ENCODE peak calls at places on chromosomes 4 and X, in eight cellular contexts. One of them, this sample, is unnamed.

GRCh38 chr4:79514637-79515320 is 106.8 kb upstream of the GK2 start:
- DNase-seq in small intestine: no peak
- DNase-seq in IMR-90: no peak
- DNase-seq in prostate gland: peak; percentile 79
- DNase-seq in stomach: no peak
- DNase-seq in neuronal stem cell: no peak
- DNase-seq in psoas muscle: no peak
- DNase-seq in body of pancreas: no peak
- DNase-seq in this sample: no peak

GRCh38 chrX:133670394-133670793 is 255.1 kb upstream of the GPC4 start:
- DNase-seq in small intestine: peak; percentile 25
- DNase-seq in IMR-90: peak; percentile 31
- DNase-seq in prostate gland: peak; percentile 24
- DNase-seq in stomach: no peak
- DNase-seq in neuronal stem cell: peak; percentile 42
- DNase-seq in psoas muscle: no peak
- DNase-seq in body of pancreas: no peak
- DNase-seq in this sample: peak; percentile 60

GRCh38 chr4:2638730-2639129 is 102.3 kb downstream of the FAM193A start:
- DNase-seq in small intestine: no peak
- DNase-seq in IMR-90: no peak
- DNase-seq in prostate gland: no peak
- DNase-seq in stomach: no peak
- DNase-seq in neuronal stem cell: no peak
- DNase-seq in psoas muscle: no peak
- DNase-seq in body of pancreas: no peak
- DNase-seq in this sample: no peak

GRCh38 chrX:16603822-16604221 is 46.1 kb upstream of the S100G start:
- DNase-seq in small intestine: peak; percentile 69
- DNase-seq in IMR-90: no peak
- DNase-seq in prostate gland: no peak
- DNase-seq in stomach: no peak
- DNase-seq in neuronal stem cell: no peak
- DNase-seq in psoas muscle: no peak
- DNase-seq in body of pancreas: no peak
- DNase-seq in this sample: no peak

GRCh38 chrX:127943570-127943969 is 108.6 kb downstream of the ACTRT1 start:
- DNase-seq in small intestine: no peak
- DNase-seq in IMR-90: no peak
- DNase-seq in prostate gland: no peak
- DNase-seq in stomach: no peak
- DNase-seq in neuronal stem cell: no peak
- DNase-seq in psoas muscle: no peak
- DNase-seq in body of pancreas: no peak
- DNase-seq in this sample: no peak

GRCh38 chrX:134734343-134735001 is 76.2 kb upstream of the PLAC1 start:
- DNase-seq in small intestine: no peak
- DNase-seq in IMR-90: peak; percentile 80
- DNase-seq in prostate gland: no peak
- DNase-seq in stomach: no peak
- DNase-seq in neuronal stem cell: no peak
- DNase-seq in psoas muscle: no peak
- DNase-seq in body of pancreas: no peak
- DNase-seq in this sample: no peak

GRCh38 chrX:40531056-40531826 is 49.5 kb upstream of the ATP6AP2 start:
- DNase-seq in small intestine: no peak
- DNase-seq in IMR-90: no peak
- DNase-seq in prostate gland: peak; percentile 40
- DNase-seq in stomach: no peak
- DNase-seq in neuronal stem cell: no peak
- DNase-seq in psoas muscle: no peak
- DNase-seq in body of pancreas: no peak
- DNase-seq in this sample: peak; percentile 84

GRCh38 chr4:150115851-150116250 is 37.6 kb downstream of the DCLK2 start:
- DNase-seq in small intestine: no peak
- DNase-seq in IMR-90: peak; percentile 25
- DNase-seq in prostate gland: no peak
- DNase-seq in stomach: no peak
- DNase-seq in neuronal stem cell: no peak
- DNase-seq in psoas muscle: no peak
- DNase-seq in body of pancreas: no peak
- DNase-seq in this sample: no peak

GRCh38 chr4:112895785-112896184 is 153.7 kb upstream of the ANK2 start:
- DNase-seq in small intestine: no peak
- DNase-seq in IMR-90: no peak
- DNase-seq in prostate gland: no peak
- DNase-seq in stomach: no peak
- DNase-seq in neuronal stem cell: peak; percentile 49
- DNase-seq in psoas muscle: no peak
- DNase-seq in body of pancreas: no peak
- DNase-seq in this sample: peak; percentile 20

GRCh38 chr4:147809171-147809570 is 77.3 kb downstream of the ARHGAP10 start:
- DNase-seq in small intestine: no peak
- DNase-seq in IMR-90: no peak
- DNase-seq in prostate gland: no peak
- DNase-seq in stomach: no peak
- DNase-seq in neuronal stem cell: no peak
- DNase-seq in psoas muscle: no peak
- DNase-seq in body of pancreas: no peak
- DNase-seq in this sample: no peak

GRCh38 chr4:115325836-115326235 is 212.4 kb upstream of the NDST4 start:
- DNase-seq in small intestine: no peak
- DNase-seq in IMR-90: no peak
- DNase-seq in prostate gland: no peak
- DNase-seq in stomach: no peak
- DNase-seq in neuronal stem cell: no peak
- DNase-seq in psoas muscle: no peak
- DNase-seq in body of pancreas: no peak
- DNase-seq in this sample: no peak

GRCh38 chr4:7698586-7698985 is 241.1 kb downstream of the AFAP1 start:
- DNase-seq in small intestine: no peak
- DNase-seq in IMR-90: peak; percentile 11
- DNase-seq in prostate gland: no peak
- DNase-seq in stomach: no peak
- DNase-seq in neuronal stem cell: no peak
- DNase-seq in psoas muscle: no peak
- DNase-seq in body of pancreas: no peak
- DNase-seq in this sample: peak; percentile 41

GRCh38 chr4:7700665-7701064 is 239.0 kb downstream of the AFAP1 start:
- DNase-seq in small intestine: no peak
- DNase-seq in IMR-90: no peak
- DNase-seq in prostate gland: no peak
- DNase-seq in stomach: no peak
- DNase-seq in neuronal stem cell: no peak
- DNase-seq in psoas muscle: no peak
- DNase-seq in body of pancreas: no peak
- DNase-seq in this sample: no peak

GRCh38 chr4:7699040-7699439 is 240.6 kb downstream of the AFAP1 start:
- DNase-seq in small intestine: no peak
- DNase-seq in IMR-90: peak; percentile 86
- DNase-seq in prostate gland: no peak
- DNase-seq in stomach: no peak
- DNase-seq in neuronal stem cell: no peak
- DNase-seq in psoas muscle: no peak
- DNase-seq in body of pancreas: peak; percentile 17
- DNase-seq in this sample: no peak

GRCh38 chr4:7697821-7698220 is 241.8 kb downstream of the AFAP1 start:
- DNase-seq in small intestine: no peak
- DNase-seq in IMR-90: no peak
- DNase-seq in prostate gland: no peak
- DNase-seq in stomach: no peak
- DNase-seq in neuronal stem cell: no peak
- DNase-seq in psoas muscle: no peak
- DNase-seq in body of pancreas: no peak
- DNase-seq in this sample: no peak

GRCh38 chr4:7699825-7700224 is 239.8 kb downstream of the AFAP1 start:
- DNase-seq in small intestine: no peak
- DNase-seq in IMR-90: no peak
- DNase-seq in prostate gland: no peak
- DNase-seq in stomach: no peak
- DNase-seq in neuronal stem cell: no peak
- DNase-seq in psoas muscle: no peak
- DNase-seq in body of pancreas: no peak
- DNase-seq in this sample: no peak
- H3K4me1 ChIP-seq in small intestine: no peaks in the 10 kb centered on the region
- H3K4me1 ChIP-seq in IMR-90: peaks cover 6% of the 10 kb centered on the region
- H3K4me1 ChIP-seq in prostate gland: no peaks in the 10 kb centered on the region
- H3K4me1 ChIP-seq in stomach: no peaks in the 10 kb centered on the region
- H3K4me1 ChIP-seq in neuronal stem cell: peaks cover 14% of the 10 kb centered on the region
- H3K4me1 ChIP-seq in psoas muscle: no peaks in the 10 kb centered on the region
- H3K4me1 ChIP-seq in body of pancreas: no peaks in the 10 kb centered on the region
- H3K4me1 ChIP-seq in this sample: no peaks in the 10 kb centered on the region

DNA sequence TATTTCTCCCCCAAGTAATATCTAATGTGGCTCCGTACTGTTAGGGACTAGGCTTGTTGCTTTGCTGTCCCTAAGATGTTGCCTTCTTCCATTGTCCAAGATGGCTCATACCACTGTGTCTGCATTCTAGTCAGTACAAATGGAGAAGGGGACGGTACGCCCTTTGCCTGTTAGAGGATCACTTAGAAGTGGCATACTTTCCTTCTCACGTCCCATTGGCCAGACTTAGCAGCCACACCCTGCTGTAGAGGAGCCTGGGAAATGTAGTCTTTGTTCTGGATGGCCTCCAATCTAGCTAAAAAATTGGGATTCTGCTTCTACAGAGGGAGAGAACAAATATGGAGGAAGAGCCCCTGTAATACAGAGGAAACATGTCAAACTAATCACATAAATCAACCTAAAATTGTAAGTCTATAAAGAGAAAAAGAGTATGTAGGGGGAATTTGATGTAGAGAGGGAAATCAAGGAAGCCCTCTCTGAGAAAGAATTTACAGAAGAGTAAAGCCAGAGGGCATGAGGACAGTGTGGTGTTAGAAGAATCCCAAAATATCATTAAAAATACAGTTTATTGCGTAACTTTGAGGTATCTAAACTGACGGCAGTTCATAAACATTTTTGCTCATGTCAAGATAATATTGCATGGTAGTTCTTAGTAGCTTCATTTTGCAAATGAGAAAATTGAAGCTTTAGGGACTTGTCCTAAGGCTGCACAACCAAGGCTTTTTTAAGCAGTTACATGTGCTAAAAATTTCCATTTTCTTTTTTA is 15.1 kb downstream of the PRIMPOL start:
- DNase-seq in small intestine: peak; percentile 31
- DNase-seq in IMR-90: peak; percentile 18
- DNase-seq in prostate gland: no peak
- DNase-seq in stomach: no peak
- DNase-seq in neuronal stem cell: no peak
- DNase-seq in psoas muscle: no peak
- DNase-seq in body of pancreas: no peak
- DNase-seq in this sample: peak; percentile 22
- H3K4me3 ChIP-seq in small intestine: no peak overlapping the region
- H3K4me3 ChIP-seq in IMR-90: no peak overlapping the region
- H3K4me3 ChIP-seq in prostate gland: no peak overlapping the region
- H3K4me3 ChIP-seq in stomach: no peak overlapping the region
- H3K4me3 ChIP-seq in neuronal stem cell: no peak overlapping the region
- H3K4me3 ChIP-seq in psoas muscle: no peak overlapping the region
- H3K4me3 ChIP-seq in body of pancreas: no peak overlapping the region
- H3K4me3 ChIP-seq in this sample: no peak overlapping the region

DNA sequence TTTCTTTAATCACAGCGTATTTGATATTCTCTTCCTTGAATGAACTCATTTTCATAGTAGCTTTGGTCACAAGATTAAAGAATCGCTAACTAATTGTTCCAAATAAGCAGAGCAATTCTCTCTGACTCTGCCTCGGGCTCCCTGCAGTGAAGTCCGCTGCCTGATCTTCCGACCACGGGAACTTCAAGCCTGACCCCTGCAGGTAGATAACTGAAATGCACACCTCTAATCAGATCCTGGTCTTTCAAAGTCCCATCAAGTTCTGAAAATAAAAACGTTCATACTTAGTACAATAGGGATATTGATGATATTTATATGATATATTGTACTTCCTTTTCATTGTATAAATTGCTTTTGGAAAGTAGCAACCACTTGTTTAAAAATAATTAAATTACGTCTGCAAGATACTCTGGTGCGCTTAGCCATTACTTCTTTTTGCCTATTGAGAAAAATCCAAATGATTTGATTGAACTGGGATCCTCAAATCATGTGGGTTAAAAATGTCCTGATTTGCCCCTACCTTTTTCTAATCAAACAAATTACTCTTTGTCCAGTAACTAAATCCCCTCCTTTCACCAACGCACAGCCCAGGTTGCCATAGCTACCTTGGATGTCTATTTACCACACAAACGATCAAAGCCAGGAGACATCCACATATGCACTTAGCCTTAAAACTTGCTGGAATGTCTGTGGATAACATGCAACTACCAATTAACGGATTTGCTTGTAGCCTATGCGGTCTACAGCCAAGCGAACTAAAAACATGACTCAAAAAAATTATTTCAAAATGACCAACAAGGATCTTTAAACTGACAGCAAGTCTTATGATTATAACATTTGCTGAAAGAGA is 4.2 kb downstream of the MID1 start:
- DNase-seq in small intestine: peak; percentile 73
- DNase-seq in IMR-90: peak; percentile 58
- DNase-seq in prostate gland: peak; percentile 34
- DNase-seq in stomach: peak; percentile 43
- DNase-seq in neuronal stem cell: no peak
- DNase-seq in psoas muscle: no peak
- DNase-seq in body of pancreas: peak; percentile 46
- DNase-seq in this sample: peak; percentile 75
- H3K9me3 ChIP-seq in small intestine: no peaks in the 10 kb centered on the region
- H3K9me3 ChIP-seq in IMR-90: no peaks in the 10 kb centered on the region
- H3K9me3 ChIP-seq in prostate gland: no peaks in the 10 kb centered on the region
- H3K9me3 ChIP-seq in stomach: no peaks in the 10 kb centered on the region
- H3K9me3 ChIP-seq in neuronal stem cell: no peaks in the 10 kb centered on the region
- H3K9me3 ChIP-seq in psoas muscle: no peaks in the 10 kb centered on the region
- H3K9me3 ChIP-seq in body of pancreas: no peaks in the 10 kb centered on the region
- H3K9me3 ChIP-seq in this sample: no peaks in the 10 kb centered on the region

GRCh38 chr4:6916069-6916586 is 6.5 kb downstream of the TBC1D14 start:
- DNase-seq in small intestine: no peak
- DNase-seq in IMR-90: no peak
- DNase-seq in prostate gland: no peak
- DNase-seq in stomach: no peak
- DNase-seq in neuronal stem cell: no peak
- DNase-seq in psoas muscle: no peak
- DNase-seq in body of pancreas: no peak
- DNase-seq in this sample: no peak
- H3K4me1 ChIP-seq in small intestine: peaks cover 18% of the 10 kb centered on the region
- H3K4me1 ChIP-seq in IMR-90: peaks cover 9% of the 10 kb centered on the region
- H3K4me1 ChIP-seq in prostate gland: peaks cover 17% of the 10 kb centered on the region
- H3K4me1 ChIP-seq in stomach: peaks cover 75% of the 10 kb centered on the region
- H3K4me1 ChIP-seq in neuronal stem cell: peaks cover 14% of the 10 kb centered on the region
- H3K4me1 ChIP-seq in psoas muscle: peaks cover 62% of the 10 kb centered on the region
- H3K4me1 ChIP-seq in body of pancreas: peaks cover 32% of the 10 kb centered on the region
- H3K4me1 ChIP-seq in this sample: peaks cover 15% of the 10 kb centered on the region

This sample was measured in HAP-1.